ENCODE peak calls at places on chromosomes 2 and 18, in seven cellular contexts. W, B, Q, C, U, F and I are unnamed samples. For H3K9me3, the result is how much of the 10 kb centered on the place peaks cover.

GRCh38 chr2:171187819-171188218 is 27.1 kb upstream of the TLK1 start:
- DNase-seq in W (no peak), B (no peak), Q (no peak), C (no peak), U (no peak), F (no peak), I (no peak)

GRCh38 chr2:202612145-202612544 is 22.6 kb upstream of the FAM117B start:
- DNase-seq in W (no peak), B (no peak), Q (peak), C (no peak), U (no peak), F (no peak), I (no peak)

GRCh38 chr18:60411715-60412114 is 39.1 kb upstream of the MC4R start:
- DNase-seq in W (no peak), B (no peak), Q (no peak), C (no peak), U (peak), F (no peak), I (no peak)

GRCh38 chr2:230085201-230085600 is 16.5 kb upstream of the SLC16A14 start:
- DNase-seq in W (no peak), B (peak), Q (no peak), C (no peak), U (no peak), F (no peak), I (no peak)

GRCh38 chr18:61551586-61551985 is 218.4 kb downstream of the CDH20 start:
- DNase-seq in W (no peak), B (peak), Q (peak), C (peak), U (peak), F (no peak), I (peak)

GRCh38 chr18:12474876-12475275 is 67.1 kb downstream of the PRELID3A start:
- DNase-seq in W (no peak), B (no peak), Q (no peak), C (peak), U (no peak), F (no peak), I (no peak)

GRCh38 chr18:37543321-37543720 is 22.3 kb downstream of the CELF4 start:
- DNase-seq in W (no peak), B (no peak), Q (no peak), C (no peak), U (no peak), F (no peak), I (no peak)

GRCh38 chr2:166117491-166117890 is 10.3 kb downstream of the SCN1A start:
- DNase-seq in W (no peak), B (no peak), Q (no peak), C (no peak), U (no peak), F (no peak), I (no peak)

GRCh38 chr2:150911766-150912280 is 349.8 kb downstream of the RBM43 start:
- DNase-seq in W (peak), B (no peak), Q (peak), C (peak), U (peak), F (no peak), I (peak)

GRCh38 chr2:27095745-27096651 is 9.4 kb downstream of the KHK start:
- DNase-seq in W (peak), B (no peak), Q (peak), C (peak), U (peak), F (peak), I (peak)

GRCh38 chr18:7754725-7755181 is 187.6 kb downstream of the PTPRM start:
- DNase-seq in W (no peak), B (no peak), Q (no peak), C (peak), U (peak), F (peak), I (no peak)

GRCh38 chr2:67650292-67651133 is 253.4 kb downstream of the ETAA1 start:
- DNase-seq in W (peak), B (peak), Q (peak), C (peak), U (peak), F (peak), I (peak)

GRCh38 chr2:120404274-120404673 is 58.3 kb downstream of the INHBB start:
- DNase-seq in W (no peak), B (no peak), Q (no peak), C (no peak), U (no peak), F (no peak), I (no peak)

GRCh38 chr18:9802774-9803697 is 82.7 kb upstream of the TXNDC2 start:
- DNase-seq in W (no peak), B (no peak), Q (peak), C (peak), U (no peak), F (no peak), I (no peak)

GRCh38 chr2:239293450-239294430 is 107.1 kb downstream of the HDAC4 start:
- DNase-seq in W (no peak), B (no peak), Q (no peak), C (no peak), U (no peak), F (peak), I (no peak)

GRCh38 chr2:37333256-37333655 is 8.6 kb upstream of the PRKD3 start:
- DNase-seq in W (no peak), B (no peak), Q (no peak), C (no peak), U (no peak), F (no peak), I (no peak)

GRCh38 chr2:105401867-105402266 is 3.0 kb upstream of the FHL2 start:
- DNase-seq in W (no peak), B (no peak), Q (no peak), C (no peak), U (no peak), F (no peak), I (no peak)

GRCh38 chr2:64326578-64327050 is 127.3 kb upstream of the LGALSL start:
- DNase-seq in W (no peak), B (no peak), Q (no peak), C (no peak), U (no peak), F (no peak), I (no peak)

GRCh38 chr2:195318440-195319111 is 338.4 kb upstream of the SLC39A10 start:
- DNase-seq in W (no peak), B (no peak), Q (peak), C (peak), U (peak), F (peak), I (no peak)

GRCh38 chr2:235535423-235536130 is 41.7 kb downstream of the AGAP1 start:
- DNase-seq in W (no peak), B (no peak), Q (no peak), C (no peak), U (no peak), F (no peak), I (no peak)

GRCh38 chr18:28855524-28855923 is 678.6 kb upstream of the CDH2 start:
- DNase-seq in W (no peak), B (no peak), Q (peak), C (peak), U (no peak), F (no peak), I (no peak)

GRCh38 chr18:76688724-76689472 is 133.5 kb upstream of the ZNF236 start:
- DNase-seq in W (no peak), B (no peak), Q (no peak), C (no peak), U (no peak), F (no peak), I (no peak)

GRCh38 chr2:27442282-27442980 is at the start of gene KRTCAP3:
- DNase-seq in W (peak), B (no peak), Q (no peak), C (no peak), U (peak), F (peak), I (no peak)

DNA sequence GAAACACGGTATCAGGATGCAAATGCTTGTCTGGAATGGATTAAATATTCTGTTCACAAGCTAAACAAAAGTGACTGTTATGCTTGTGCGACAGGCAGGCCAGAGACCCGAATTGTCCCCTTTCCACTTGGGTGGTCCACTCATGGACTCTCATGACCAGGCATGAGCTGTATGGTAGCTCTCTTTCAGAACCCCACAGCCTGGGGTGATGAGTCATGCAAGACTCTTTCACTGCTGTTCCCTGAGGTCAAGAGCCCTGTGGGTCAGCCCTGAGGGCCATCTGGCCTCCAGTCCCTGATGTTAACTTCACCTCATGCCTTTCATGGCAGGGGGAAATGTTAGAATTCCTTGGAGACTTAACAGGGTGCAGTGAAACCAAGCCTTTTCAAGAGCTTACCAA is 13.7 kb upstream of the SAP130 start:
- DNase-seq in W (no peak), B (no peak), Q (no peak), C (no peak), U (peak), F (no peak), I (no peak)
- H3K9me3 ChIP-seq in W (under half), B (under half), Q (half or more), C (under half), U (under half), F (under half), I (under half)

DNA sequence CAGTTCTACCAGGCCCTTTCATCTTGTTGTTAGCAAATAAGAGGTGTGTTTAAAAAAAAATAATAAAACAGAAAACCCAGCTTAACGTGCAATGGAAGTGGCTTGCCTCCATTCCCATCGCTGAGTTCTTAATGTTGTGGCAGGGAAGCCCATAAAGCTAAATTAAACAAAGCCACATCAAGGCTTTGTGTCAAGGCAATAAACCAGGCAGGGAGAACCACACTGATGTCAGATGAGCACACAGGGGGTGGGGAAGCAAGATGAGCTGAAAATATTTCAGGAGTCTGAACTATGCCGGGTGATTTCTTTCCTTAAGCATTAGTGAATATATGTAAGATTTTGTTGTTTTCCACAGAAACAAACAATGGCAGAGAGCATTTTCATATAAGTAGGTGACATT is 73.5 kb downstream of the PHLPP1 start:
- DNase-seq in W (no peak), B (no peak), Q (peak), C (no peak), U (no peak), F (no peak), I (no peak)
- H3K4me3 ChIP-seq in W (no peak), B (no peak), Q (no peak), C (no peak), U (no peak), F (no peak), I (no peak)

GRCh38 chr18:39796413-39796812 is 2158.6 kb upstream of the PIK3C3 start:
- DNase-seq in W (no peak), B (no peak), Q (no peak), C (no peak), U (no peak), F (no peak), I (no peak)

GRCh38 chr18:39799010-39799409 is 2156.0 kb upstream of the PIK3C3 start:
- DNase-seq in W (no peak), B (no peak), Q (no peak), C (no peak), U (peak), F (no peak), I (peak)

GRCh38 chr18:39801010-39801409 is 2154.0 kb upstream of the PIK3C3 start:
- DNase-seq in W (no peak), B (no peak), Q (no peak), C (no peak), U (no peak), F (no peak), I (no peak)

GRCh38 chr18:39795350-39795749 is 2159.7 kb upstream of the PIK3C3 start:
- DNase-seq in W (no peak), B (no peak), Q (no peak), C (no peak), U (no peak), F (no peak), I (no peak)
- H3K9me3 ChIP-seq in W (under half), B (under half), Q (under half), C (under half), U (under half), F (under half), I (under half)

GRCh38 chr2:111116016-111116746 is 4.5 kb upstream of the BCL2L11 start:
- DNase-seq in W (no peak), B (no peak), Q (no peak), C (no peak), U (no peak), F (no peak), I (no peak)

GRCh38 chr2:111116843-111117665 is 3.7 kb upstream of the BCL2L11 start:
- DNase-seq in W (peak), B (peak), Q (peak), C (peak), U (peak), F (peak), I (peak)

GRCh38 chr2:111119004-111119846 is 1.5 kb upstream of the BCL2L11 start:
- DNase-seq in W (peak), B (no peak), Q (no peak), C (no peak), U (no peak), F (peak), I (no peak)

GRCh38 chr2:111118455-111119003 is 2.2 kb upstream of the BCL2L11 start:
- DNase-seq in W (peak), B (no peak), Q (no peak), C (no peak), U (no peak), F (no peak), I (no peak)

GRCh38 chr2:111117666-111118454 is 2.9 kb upstream of the BCL2L11 start:
- DNase-seq in W (peak), B (peak), Q (peak), C (peak), U (no peak), F (peak), I (peak)
- H3K4me3 ChIP-seq in W (peak), B (peak), Q (peak), C (peak), U (peak), F (no peak), I (peak)

DNA sequence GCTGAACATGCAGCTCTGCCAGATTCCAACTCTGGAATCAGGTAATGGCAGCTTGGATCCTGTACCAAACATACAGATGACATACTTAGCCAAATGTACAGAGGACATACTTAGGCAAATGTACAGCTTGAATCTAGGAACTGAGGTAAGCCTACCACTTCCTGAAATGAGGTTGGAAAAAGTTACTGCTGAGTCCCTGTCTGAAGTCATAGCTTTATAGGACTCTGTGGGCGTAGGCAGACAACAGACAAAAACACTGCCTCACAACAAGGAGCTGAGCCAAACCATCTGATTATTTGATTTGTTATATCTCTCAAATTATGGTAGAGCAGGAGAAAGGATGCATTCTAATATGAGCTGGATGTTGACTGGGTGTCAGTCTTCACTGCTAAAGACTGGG is 290.2 kb upstream of the TCF4 start:
- DNase-seq in W (no peak), B (no peak), Q (no peak), C (peak), U (no peak), F (no peak), I (no peak)
- H3K9me3 ChIP-seq in W (under half), B (under half), Q (under half), C (under half), U (under half), F (under half), I (under half)

GRCh38 chr2:79511320-79511951 is 1.4 kb upstream of the CTNNA2 start:
- DNase-seq in W (peak), B (no peak), Q (peak), C (peak), U (peak), F (peak), I (peak)

DNA sequence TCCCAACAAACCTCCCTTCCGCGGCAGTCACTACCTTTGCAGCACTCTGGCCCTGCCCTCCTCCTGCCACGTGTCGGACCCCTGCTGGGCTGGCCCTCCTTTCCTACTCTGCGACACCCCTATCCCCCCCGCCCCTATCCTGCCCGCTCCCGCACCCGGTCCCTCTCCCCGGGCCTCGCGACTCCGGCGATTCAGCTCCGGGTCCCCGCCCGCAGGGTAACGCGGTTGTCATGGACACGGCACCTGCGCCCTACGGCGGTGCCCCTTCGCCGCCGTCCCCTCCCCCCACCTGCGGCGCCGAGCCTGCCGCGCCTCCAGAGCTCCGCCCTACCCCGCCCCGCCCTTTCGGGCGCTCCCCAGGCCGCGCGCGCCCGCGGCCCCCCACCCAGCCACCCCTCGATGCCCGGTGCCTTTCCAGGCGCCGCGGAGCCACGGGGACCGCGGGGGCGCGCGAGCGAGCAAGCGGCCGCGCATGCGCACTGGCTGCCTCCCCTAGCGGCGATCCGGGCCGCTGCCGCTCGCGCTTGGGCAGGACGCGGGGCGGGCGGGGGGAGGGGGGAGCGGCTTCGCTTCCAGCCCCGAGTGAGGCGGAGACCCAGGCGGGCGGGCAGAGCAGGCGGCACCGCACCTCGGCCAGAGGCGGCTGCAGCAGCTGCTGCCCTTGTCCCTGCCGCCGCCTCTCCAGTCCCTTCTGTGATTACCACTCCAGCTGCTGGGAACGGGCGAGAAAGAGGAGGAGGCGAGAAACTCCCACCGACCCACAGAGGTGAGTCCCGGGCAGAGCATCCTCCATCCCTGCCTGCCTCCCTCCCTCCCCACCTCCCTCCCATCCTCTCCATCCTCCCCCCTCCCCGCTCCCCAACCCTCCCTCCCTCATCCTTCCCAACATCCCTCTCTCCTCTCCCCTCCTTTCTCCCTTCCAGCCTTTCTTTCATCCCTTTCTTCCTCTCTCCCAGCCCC is at the start of gene CTNNA2:
- DNase-seq in W (peak), B (no peak), Q (no peak), C (no peak), U (no peak), F (peak), I (peak)
- H3K4me3 ChIP-seq in W (peak), B (peak), Q (no peak), C (no peak), U (peak), F (peak), I (peak)

DNA sequence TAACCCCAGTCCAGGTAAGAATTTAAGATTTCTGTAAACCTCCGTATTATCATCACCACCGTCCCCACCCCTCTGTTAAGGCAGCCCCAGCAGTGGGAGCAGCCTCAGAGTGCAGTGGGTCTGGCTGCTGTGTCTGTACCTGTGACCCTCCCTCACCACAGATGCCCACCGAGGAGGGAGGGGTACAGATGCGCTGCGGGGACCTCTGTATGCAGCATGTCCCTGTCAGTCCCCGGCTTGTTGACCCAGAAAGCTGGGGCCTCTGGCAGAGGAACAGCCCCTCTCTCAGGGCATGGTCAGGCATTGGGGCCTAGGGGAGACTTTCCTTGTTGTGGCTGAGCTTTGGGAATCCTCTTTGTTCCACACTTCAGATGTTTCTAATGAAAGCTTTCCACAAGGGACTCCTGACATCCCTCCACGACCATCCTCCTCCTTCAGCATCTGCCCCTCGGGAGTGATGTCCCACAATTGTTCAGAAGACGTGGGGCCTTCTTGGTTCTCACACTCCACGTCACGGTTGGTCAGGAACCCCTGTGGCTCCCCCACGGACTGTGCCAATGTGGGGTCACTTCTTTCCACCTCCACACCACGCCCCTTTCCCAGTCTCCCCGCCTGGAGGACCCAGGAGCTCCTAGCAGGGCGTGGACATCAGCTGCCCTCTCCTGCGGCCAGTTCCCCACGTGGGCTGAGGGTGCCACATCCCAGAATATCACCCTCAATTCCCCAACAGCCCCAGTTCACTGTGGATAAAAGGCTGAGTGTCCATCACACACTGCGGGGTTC is 384.2 kb upstream of the MYT1L start:
- DNase-seq in W (no peak), B (no peak), Q (no peak), C (no peak), U (no peak), F (no peak), I (no peak)
- H3K9me3 ChIP-seq in W (under half), B (under half), Q (under half), C (under half), U (under half), F (under half), I (under half)